ENCODE peak calls at places on chromosome 19, in seven cellular contexts. P is amygdala, F is NCI-H1048, V is EL, M is activated B cell treated with CpG ODN at 0.5 μM for 24 hours, K is NCI-H187, B is cardiac muscle cell. W is an unnamed sample.

GRCh38 chr19:46911456-46911855 is 50.7 kb downstream of the ARHGAP35 start:
- DNase-seq in P (no peak), F (no peak), V (no peak), M (no peak), K (no peak), B (no peak), W (no peak)

GRCh38 chr19:2494447-2495129 is 18.7 kb downstream of the GADD45B start:
- DNase-seq in P (peak), F (no peak), V (peak), M (peak), K (no peak), B (peak), W (peak)

GRCh38 chr19:14467816-14468215 is 7.3 kb downstream of the PTGER1 start:
- DNase-seq in P (no peak), F (no peak), V (peak), M (no peak), K (no peak), B (no peak), W (no peak)

GRCh38 chr19:43526884-43527859 is at the start of gene ETHE1:
- DNase-seq in P (peak), F (peak), V (peak), M (peak), K (no peak), B (peak), W (peak)

GRCh38 chr19:6373813-6374108 is 1.2 kb downstream of the ALKBH7 start:
- DNase-seq in P (no peak), F (no peak), V (no peak), M (no peak), K (no peak), B (no peak), W (no peak)

GRCh38 chr19:45889210-45889885 is 3.4 kb upstream of the IRF2BP1 start:
- DNase-seq in P (no peak), F (no peak), V (no peak), M (no peak), K (no peak), B (no peak), W (no peak)

GRCh38 chr19:48514123-48514458 is 2.5 kb upstream of the LMTK3 start:
- DNase-seq in P (no peak), F (no peak), V (no peak), M (no peak), K (no peak), B (no peak), W (no peak)

GRCh38 chr19:15614507-15615379 is at the start of gene CYP4F8:
- DNase-seq in P (no peak), F (no peak), V (no peak), M (no peak), K (no peak), B (no peak), W (no peak)

GRCh38 chr19:38809592-38810252 is 3.0 kb downstream of the LGALS4 start:
- DNase-seq in P (no peak), F (no peak), V (no peak), M (no peak), K (no peak), B (no peak), W (no peak)

GRCh38 chr19:52070496-52070895 is 21.9 kb upstream of the ZNF432 start:
- DNase-seq in P (no peak), F (no peak), V (peak), M (no peak), K (no peak), B (no peak), W (peak)

GRCh38 chr19:57078802-57079201 is 41.0 kb upstream of the USP29 start:
- DNase-seq in P (no peak), F (no peak), V (no peak), M (no peak), K (no peak), B (no peak), W (no peak)

GRCh38 chr19:16627194-16627927 is 643 bp downstream of the MED26 start:
- DNase-seq in P (no peak), F (no peak), V (peak), M (peak), K (no peak), B (peak), W (no peak)

GRCh38 chr19:46413262-46414031 is at the start of gene CCDC8:
- DNase-seq in P (no peak), F (peak), V (peak), M (no peak), K (no peak), B (peak), W (no peak)

GRCh38 chr19:41449079-41449864 is 6.3 kb downstream of the ERICH4 start:
- DNase-seq in P (peak), F (no peak), V (peak), M (peak), K (peak), B (peak), W (peak)

GRCh38 chr19:36963262-36963661 is 47.1 kb downstream of the ZNF568 start:
- DNase-seq in P (no peak), F (no peak), V (no peak), M (no peak), K (peak), B (no peak), W (no peak)

GRCh38 chr19:58319241-58319640 is 7.6 kb upstream of the ZSCAN22 start:
- DNase-seq in P (no peak), F (no peak), V (no peak), M (no peak), K (no peak), B (no peak), W (no peak)

GRCh38 chr19:41318696-41319499 is 8.9 kb downstream of the CCDC97 start:
- DNase-seq in P (no peak), F (no peak), V (no peak), M (no peak), K (no peak), B (no peak), W (no peak)

GRCh38 chr19:41219924-41220567 is 1.0 kb downstream of the AXL start:
- DNase-seq in P (no peak), F (no peak), V (peak), M (no peak), K (no peak), B (peak), W (no peak)

GRCh38 chr19:39405930-39406655 is 554 bp upstream of the ZFP36 start:
- DNase-seq in P (no peak), F (no peak), V (no peak), M (peak), K (no peak), B (no peak), W (no peak)

W was measured in foreskin melanocyte.